ENCODE peak calls at places on chromosomes 6 and 20, in six cellular contexts. E is epithelial cell of esophagus; A is IMR-90; F is naive thymus-derived CD4-positive, alpha-beta T cell; W is stimulated activated naive CD8-positive, alpha-beta T cell treated with anti-CD3 and anti-CD28 coated beads, Interleukin-15, amount 100 ng/mL, for 72 hours; T is RWPE1. Y is an unnamed sample.

GRCh38 chr20:33810885-33811762 is at the start of gene CHMP4B:
- DNase-seq in F (peak), A (peak), T (peak), W (peak), E (peak), Y (peak)

GRCh38 chr6:84623956-84624680 is 140.3 kb downstream of the TBX18 start:
- DNase-seq in A (peak), F (no peak), W (no peak), T (peak), E (peak), Y (no peak)

GRCh38 chr6:83511901-83512681 is at the start of gene PRSS35:
- DNase-seq in E (peak), W (no peak), F (no peak), T (peak), A (peak), Y (peak)

GRCh38 chr6:62803094-62803493 is 408.2 kb upstream of the FKBP1C start:
- DNase-seq in T (no peak), E (peak), A (no peak), F (no peak), W (no peak), Y (no peak)

GRCh38 chr6:13474360-13474759 is 13.0 kb downstream of the GFOD1 start:
- DNase-seq in F (no peak), T (peak), E (peak), W (no peak), A (peak), Y (no peak)

GRCh38 chr6:30870546-30870945 is 13.8 kb upstream of the DDR1 start:
- DNase-seq in W (no peak), A (no peak), F (no peak), E (no peak), T (no peak), Y (no peak)

GRCh38 chr20:58523916-58524315 is 8.7 kb upstream of the APCDD1L start:
- DNase-seq in W (no peak), F (no peak), A (peak), E (no peak), T (no peak), Y (no peak)

GRCh38 chr20:45355209-45355608 is 7.0 kb upstream of the SDC4 start:
- DNase-seq in W (no peak), A (peak), T (no peak), E (peak), F (no peak), Y (no peak)

GRCh38 chr6:121201108-121201507 is 133.2 kb downstream of the TBC1D32 start:
- DNase-seq in F (no peak), W (no peak), A (peak), E (peak), T (peak), Y (no peak)

GRCh38 chr6:37495199-37495913 is 4.3 kb downstream of the CCDC167 start:
- DNase-seq in E (no peak), A (no peak), F (no peak), W (peak), T (no peak), Y (no peak)

GRCh38 chr6:16148498-16148897 is 19.6 kb downstream of the MYLIP start:
- DNase-seq in E (no peak), F (no peak), A (no peak), T (no peak), W (no peak), Y (no peak)

GRCh38 chr20:14536738-14537137 is 199.3 kb upstream of the FLRT3 start:
- DNase-seq in A (no peak), F (no peak), W (no peak), T (peak), E (peak), Y (no peak)

GRCh38 chr6:71103150-71103549 is 146.3 kb upstream of the B3GAT2 start:
- DNase-seq in A (no peak), E (no peak), F (no peak), W (no peak), T (no peak), Y (no peak)

GRCh38 chr6:109478848-109479624 is 4.0 kb downstream of the ZBTB24 start:
- DNase-seq in F (no peak), T (no peak), E (no peak), A (no peak), W (no peak), Y (no peak)

GRCh38 chr6:157486632-157487031 is 105.6 kb downstream of the ZDHHC14 start:
- DNase-seq in A (no peak), F (peak), W (no peak), E (no peak), T (no peak), Y (no peak)

GRCh38 chr6:109800771-109801170 is 109.7 kb downstream of the FIG4 start:
- DNase-seq in E (peak), F (no peak), A (no peak), T (no peak), W (no peak), Y (no peak)

GRCh38 chr6:135604035-135604865 is 106.7 kb upstream of the AHI1 start:
- DNase-seq in A (no peak), T (no peak), W (no peak), E (no peak), F (no peak), Y (no peak)

GRCh38 chr6:27977387-27977786 is 20.3 kb downstream of the OR2B6 start:
- DNase-seq in F (no peak), E (no peak), W (no peak), A (no peak), T (no peak), Y (no peak)

GRCh38 chr20:1538655-1539054 is 18.9 kb downstream of the SIRPD start:
- DNase-seq in W (no peak), A (no peak), F (no peak), E (peak), T (peak), Y (no peak)

GRCh38 chr6:169970306-169970988 is 219.0 kb downstream of the ERMARD start:
- DNase-seq in T (no peak), F (no peak), E (no peak), W (no peak), A (no peak), Y (no peak)

GRCh38 chr20:10513931-10514575 is 78.9 kb downstream of the SLX4IP start:
- DNase-seq in E (no peak), F (no peak), W (no peak), A (no peak), T (no peak), Y (no peak)

GRCh38 chr6:43086022-43086658 is 10.0 kb downstream of the PTK7 start:
- DNase-seq in A (no peak), E (no peak), W (peak), T (no peak), F (no peak), Y (no peak)

GRCh38 chr6:169838291-169839028 is 87.0 kb downstream of the ERMARD start:
- DNase-seq in T (no peak), W (no peak), A (no peak), E (no peak), F (no peak), Y (no peak)

GRCh38 chr6:2857580-2858337 is 16.1 kb upstream of the SERPINB1 start:
- DNase-seq in F (no peak), E (no peak), W (peak), T (no peak), A (peak), Y (no peak)

GRCh38 chr20:61162506-61162905 is 89.6 kb upstream of the CDH4 start:
- DNase-seq in E (no peak), A (no peak), T (no peak), W (no peak), F (no peak), Y (no peak)

GRCh38 chr20:58723628-58723984 is 31.0 kb downstream of the NPEPL1 start:
- DNase-seq in A (no peak), T (no peak), E (no peak), F (no peak), W (no peak), Y (no peak)

GRCh38 chr6:11761744-11762620 is 16.6 kb downstream of the ADTRP start:
- DNase-seq in T (no peak), E (no peak), F (no peak), W (no peak), A (no peak), Y (no peak)

GRCh38 chr20:52104546-52105044 is 87.0 kb downstream of the ZFP64 start:
- DNase-seq in W (peak), T (peak), A (peak), E (peak), F (no peak), Y (no peak)

GRCh38 chr20:56362833-56363413 is 4.1 kb downstream of the FAM210B start:
- DNase-seq in E (no peak), F (no peak), W (no peak), T (no peak), A (peak), Y (no peak)

GRCh38 chr20:38321959-38322598 is 18.1 kb downstream of the BPI start:
- DNase-seq in T (peak), F (no peak), E (peak), A (peak), W (no peak), Y (peak)

Y was measured in frontal cortex.